ENCODE peak calls at places on chromosome 2, in eight cellular contexts. P is cardiac muscle cell, Y is AG09319, X is HFF-Myc, Q is GM06990, R is SK-N-SH, K is mammary epithelial cell, M is BJ. A is an unnamed sample.

GRCh38 chr2:235551965-235552364 is 58.1 kb downstream of the AGAP1 start:
- DNase-seq in Q (no peak), X (peak; percentile 24), R (peak; percentile 76), M (no peak), Y (no peak), K (peak; percentile 36), P (peak; percentile 47), A (peak; percentile 76)

GRCh38 chr2:174716785-174717184 is 47.5 kb downstream of the CHRNA1 start:
- DNase-seq in Q (no peak), P (peak; percentile 5), X (no peak), Y (no peak), K (no peak), R (no peak), M (no peak), A (no peak)

GRCh38 chr2:102046135-102046901 is 54.6 kb downstream of the IL1R2 start:
- DNase-seq in X (no peak), R (no peak), Y (no peak), P (peak; percentile 58), Q (no peak), M (no peak), K (no peak), A (no peak)

GRCh38 chr2:44620189-44620990 is 258.6 kb downstream of the CAMKMT start:
- DNase-seq in R (no peak), Q (no peak), Y (no peak), M (no peak), P (no peak), X (no peak), K (no peak), A (no peak)

GRCh38 chr2:98730053-98730850 is 680 bp downstream of the MGAT4A start:
- DNase-seq in X (no peak), K (no peak), Y (no peak), Q (no peak), R (peak; percentile 73), P (no peak), M (no peak), A (peak; percentile 70)

GRCh38 chr2:202261531-202261930 is 4.0 kb upstream of the NOP58 start:
- DNase-seq in Q (no peak), M (peak; percentile 46), Y (no peak), X (no peak), P (no peak), R (no peak), K (peak; percentile 55), A (no peak)

GRCh38 chr2:198004921-198005829 is 200.8 kb downstream of the PLCL1 start:
- DNase-seq in M (no peak), R (no peak), K (no peak), P (no peak), Q (peak; percentile 68), X (no peak), Y (no peak), A (peak; percentile 16)

GRCh38 chr2:67579207-67579606 is 182.1 kb downstream of the ETAA1 start:
- DNase-seq in M (no peak), K (no peak), P (no peak), R (no peak), Q (no peak), X (no peak), Y (no peak), A (no peak)

GRCh38 chr2:10584843-10585475 is 104.8 kb downstream of the NOL10 start:
- DNase-seq in Y (peak; percentile 70), K (peak; percentile 96), Q (no peak), P (peak; percentile 74), X (peak; percentile 80), M (peak; percentile 97), R (no peak), A (no peak)

GRCh38 chr2:40369619-40370397 is 82.1 kb downstream of the SLC8A1 start:
- DNase-seq in Y (no peak), X (no peak), K (peak; percentile 37), Q (no peak), R (no peak), M (no peak), P (peak; percentile 61), A (no peak)

GRCh38 chr2:207470700-207471070 is 59.1 kb upstream of the CREB1 start:
- DNase-seq in X (no peak), P (no peak), K (no peak), M (no peak), Y (no peak), Q (no peak), R (no peak), A (no peak)
- TF ChIP-seq CTCF in X (no peak), P (no peak), K (no peak), M (no peak), Y (no peak), Q (no peak), R (no peak), A (no peak)

GRCh38 chr2:74474481-74474880 is 2.0 kb upstream of the MRPL53 start:
- DNase-seq in M (no peak), K (no peak), R (no peak), Q (no peak), Y (no peak), P (no peak), X (no peak), A (no peak)
- TF ChIP-seq CTCF in M (no peak), K (no peak), R (no peak), Q (no peak), Y (no peak), P (no peak), X (no peak), A (no peak)

GRCh38 chr2:48728295-48728694 is 27.2 kb downstream of the LHCGR start:
- DNase-seq in Y (no peak), K (no peak), X (no peak), P (no peak), Q (no peak), M (no peak), R (no peak), A (no peak)

GRCh38 chr2:48728827-48729226 is 26.7 kb downstream of the LHCGR start:
- DNase-seq in Y (no peak), P (no peak), X (no peak), R (no peak), Q (no peak), K (no peak), M (no peak), A (no peak)

GRCh38 chr2:48725696-48726494 is 29.6 kb downstream of the LHCGR start:
- DNase-seq in R (no peak), Y (no peak), Q (no peak), P (no peak), X (no peak), K (no peak), M (no peak), A (no peak)

GRCh38 chr2:48724278-48724677 is 31.2 kb downstream of the LHCGR start:
- DNase-seq in K (no peak), Y (no peak), M (no peak), X (no peak), Q (no peak), R (no peak), P (no peak), A (no peak)

DNA sequence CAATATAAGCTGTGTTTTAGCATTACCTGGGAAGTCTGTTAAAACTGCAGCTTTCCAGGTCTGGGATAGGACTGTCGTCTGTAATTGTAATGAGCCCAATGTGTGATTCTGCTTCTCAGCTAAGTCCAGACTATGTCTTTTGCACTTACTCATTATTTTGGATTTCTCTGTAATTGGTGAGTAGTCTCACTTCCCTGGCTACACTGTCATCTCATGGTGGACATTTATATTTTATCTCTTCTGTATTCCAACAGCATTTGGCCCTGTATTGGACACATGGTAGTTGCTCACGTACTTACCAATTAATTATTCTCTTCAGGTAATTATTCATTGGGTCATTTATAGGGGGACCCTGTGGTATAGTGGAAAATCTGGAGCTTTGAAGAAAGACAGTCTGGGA is 28.0 kb downstream of the LHCGR start:
- DNase-seq in Q (no peak), Y (no peak), R (no peak), P (peak; percentile 55), K (no peak), M (no peak), X (no peak), A (no peak)
- TF ChIP-seq CTCF in Q (peak; percentile 21), Y (no peak), R (peak; percentile 51), P (peak; percentile 35), K (no peak), M (peak; percentile 18), X (peak; percentile 3), A (no peak)

GRCh38 chr2:240132651-240132980 is 3.5 kb downstream of the COPS9 start:
- DNase-seq in K (no peak), X (no peak), R (no peak), Q (no peak), M (no peak), Y (no peak), P (no peak), A (no peak)

GRCh38 chr2:240131296-240131695 is 4.8 kb downstream of the COPS9 start:
- DNase-seq in M (no peak), X (no peak), P (no peak), R (no peak), K (no peak), Q (no peak), Y (no peak), A (no peak)

GRCh38 chr2:240130393-240131195 is 5.5 kb downstream of the COPS9 start:
- DNase-seq in P (no peak), X (no peak), Q (no peak), R (no peak), Y (no peak), M (no peak), K (no peak), A (no peak)

GRCh38 chr2:240133401-240133800 is 2.7 kb downstream of the COPS9 start:
- DNase-seq in R (no peak), K (no peak), X (no peak), P (no peak), M (no peak), Y (no peak), Q (no peak), A (no peak)

GRCh38 chr2:240131941-240132650 is 4.0 kb downstream of the COPS9 start:
- DNase-seq in P (no peak), Q (no peak), X (no peak), K (no peak), M (no peak), Y (no peak), R (no peak), A (no peak)
- TF ChIP-seq CTCF in P (peak; percentile 10), Q (peak; percentile 18), X (peak; percentile 33), K (peak; percentile 32), M (peak; percentile 16), Y (no peak), R (peak; percentile 24), A (no peak)